ENCODE peak calls at places on chromosomes 16 and 17, in seven cellular contexts. L is HepG2, V is SK-N-SH, M is K562, Y is H1, Q is HCT116, U is GM12878. R is an unnamed sample.

GRCh38 chr17:69853533-69854262 is 221.3 kb upstream of the KCNJ16 start:
- DNase-seq in M (no peak), L (no peak), Q (no peak), Y (no peak), V (no peak), U (no peak), R (no peak)

GRCh38 chr17:77831497-77832179 is 126.9 kb upstream of the TNRC6C start:
- DNase-seq in L (no peak), Q (no peak), M (no peak), U (no peak), V (peak; percentile 75), Y (no peak), R (no peak)

GRCh38 chr16:55323637-55324490 is at the start of gene IRX6:
- DNase-seq in U (no peak), V (peak; percentile 89), Y (peak; percentile 93), Q (no peak), L (no peak), M (peak; percentile 50), R (peak; percentile 58)

GRCh38 chr16:54722210-54722676 is 208.4 kb upstream of the IRX5 start:
- DNase-seq in Q (no peak), Y (no peak), U (no peak), L (peak; percentile 11), V (no peak), M (no peak), R (no peak)

GRCh38 chr16:12420661-12421209 is 383.0 kb downstream of the CPPED1 start:
- DNase-seq in M (peak; percentile 79), V (no peak), Q (peak; percentile 7), Y (no peak), U (no peak), L (no peak), R (no peak)

GRCh38 chr17:80361495-80362220 is 53.3 kb upstream of the ENDOV start:
- DNase-seq in Y (peak; percentile 83), L (no peak), Q (no peak), U (no peak), M (peak; percentile 44), V (peak; percentile 71), R (no peak)

GRCh38 chr16:52237823-52238222 is 309.1 kb downstream of the TOX3 start:
- DNase-seq in V (no peak), L (no peak), Q (no peak), U (no peak), Y (no peak), M (no peak), R (no peak)

GRCh38 chr17:75590849-75591721 is 3.5 kb downstream of the MYO15B start:
- DNase-seq in V (no peak), L (peak; percentile 32), M (no peak), Y (no peak), U (no peak), Q (no peak), R (no peak)

GRCh38 chr17:36717088-36717487 is 115.7 kb downstream of the MRM1 start:
- DNase-seq in V (no peak), L (no peak), Q (no peak), U (no peak), M (no peak), Y (no peak), R (no peak)

GRCh38 chr17:33262724-33263123 is 30.4 kb downstream of the ASIC2 start:
- DNase-seq in Y (no peak), V (no peak), Q (no peak), M (no peak), L (no peak), U (no peak), R (no peak)

GRCh38 chr16:53998024-53998810 is 288.4 kb downstream of the IRX3 start:
- DNase-seq in Y (no peak), M (no peak), Q (no peak), U (no peak), L (peak; percentile 53), V (no peak), R (peak; percentile 11)

GRCh38 chr17:17205368-17206148 is 575 bp downstream of the PLD6 start:
- DNase-seq in U (peak; percentile 23), Y (no peak), Q (peak; percentile 7), M (peak; percentile 67), L (peak; percentile 42), V (peak; percentile 80), R (peak; percentile 51)

GRCh38 chr16:54136276-54136625 is 150.3 kb downstream of the IRX3 start:
- DNase-seq in U (no peak), Q (no peak), M (no peak), V (no peak), Y (no peak), L (no peak), R (no peak)

GRCh38 chr16:85750827-85751641 is at the start of gene C16orf74:
- DNase-seq in M (peak; percentile 86), U (no peak), Y (no peak), L (no peak), Q (no peak), V (peak; percentile 90), R (peak; percentile 98)

GRCh38 chr16:49495596-49496355 is 122.2 kb downstream of the C16orf78 start:
- DNase-seq in U (no peak), V (no peak), M (no peak), Y (no peak), L (no peak), Q (no peak), R (no peak)

GRCh38 chr16:78593352-78593751 is 493.9 kb downstream of the WWOX start:
- DNase-seq in M (no peak), L (peak; percentile 30), Q (no peak), V (no peak), U (no peak), Y (no peak), R (no peak)

GRCh38 chr17:5757306-5757907 is 173.1 kb upstream of the NLRP1 start:
- DNase-seq in Y (no peak), U (no peak), Q (no peak), V (no peak), M (no peak), L (peak; percentile 7), R (no peak)

GRCh38 chr16:82990155-82990554 is 363.4 kb downstream of the CDH13 start:
- DNase-seq in Y (no peak), L (no peak), Q (no peak), V (no peak), U (no peak), M (no peak), R (no peak)

GRCh38 chr16:3431779-3432219 is 11.5 kb downstream of the ZNF597 start:
- DNase-seq in Y (no peak), M (peak; percentile 56), V (peak; percentile 51), Q (no peak), L (no peak), U (no peak), R (no peak)

GRCh38 chr17:75516255-75516618 is at the start of gene TSEN54:
- DNase-seq in Q (peak; percentile 84), Y (peak; percentile 93), U (peak; percentile 33), V (peak; percentile 100), L (peak; percentile 78), M (peak; percentile 94), R (peak; percentile 95)

GRCh38 chr17:75589919-75590303 is 2.3 kb downstream of the MYO15B start:
- DNase-seq in M (no peak), U (no peak), V (no peak), Q (no peak), L (no peak), Y (no peak), R (no peak)

GRCh38 chr16:70159355-70160348 is 13.9 kb upstream of the CLEC18C start:
- DNase-seq in Y (no peak), U (no peak), M (no peak), V (peak; percentile 6), Q (no peak), L (no peak), R (no peak)

GRCh38 chr16:70160821-70161220 is 12.8 kb upstream of the CLEC18C start:
- DNase-seq in L (no peak), Y (no peak), V (no peak), Q (no peak), M (no peak), U (no peak), R (no peak)

GRCh38 chr16:70162041-70162451 is 11.5 kb upstream of the CLEC18C start:
- DNase-seq in Y (no peak), V (peak; percentile 9), L (peak; percentile 77), U (no peak), Q (no peak), M (peak; percentile 17), R (peak; percentile 53)

GRCh38 chr16:70160388-70160787 is 13.2 kb upstream of the CLEC18C start:
- DNase-seq in Q (no peak), M (peak; percentile 17), V (peak; percentile 5), L (no peak), Y (no peak), U (no peak), R (no peak)

GRCh38 chr16:70161350-70161749 is 12.2 kb upstream of the CLEC18C start:
- DNase-seq in L (no peak), V (no peak), Y (no peak), Q (no peak), M (no peak), U (no peak), R (no peak)
- TF ChIP-seq JUND in L (no peak), V (no peak), Y (no peak), Q (no peak), M (no peak), U (no peak), R (no peak)

GRCh38 chr17:57138956-57139576 is 54.0 kb downstream of the AKAP1 start:
- DNase-seq in V (no peak), M (no peak), Y (no peak), Q (no peak), L (no peak), U (no peak), R (peak; percentile 15)
- TF ChIP-seq JUND in V (no peak), M (no peak), Y (no peak), Q (no peak), L (no peak), U (no peak), R (no peak)

DNA sequence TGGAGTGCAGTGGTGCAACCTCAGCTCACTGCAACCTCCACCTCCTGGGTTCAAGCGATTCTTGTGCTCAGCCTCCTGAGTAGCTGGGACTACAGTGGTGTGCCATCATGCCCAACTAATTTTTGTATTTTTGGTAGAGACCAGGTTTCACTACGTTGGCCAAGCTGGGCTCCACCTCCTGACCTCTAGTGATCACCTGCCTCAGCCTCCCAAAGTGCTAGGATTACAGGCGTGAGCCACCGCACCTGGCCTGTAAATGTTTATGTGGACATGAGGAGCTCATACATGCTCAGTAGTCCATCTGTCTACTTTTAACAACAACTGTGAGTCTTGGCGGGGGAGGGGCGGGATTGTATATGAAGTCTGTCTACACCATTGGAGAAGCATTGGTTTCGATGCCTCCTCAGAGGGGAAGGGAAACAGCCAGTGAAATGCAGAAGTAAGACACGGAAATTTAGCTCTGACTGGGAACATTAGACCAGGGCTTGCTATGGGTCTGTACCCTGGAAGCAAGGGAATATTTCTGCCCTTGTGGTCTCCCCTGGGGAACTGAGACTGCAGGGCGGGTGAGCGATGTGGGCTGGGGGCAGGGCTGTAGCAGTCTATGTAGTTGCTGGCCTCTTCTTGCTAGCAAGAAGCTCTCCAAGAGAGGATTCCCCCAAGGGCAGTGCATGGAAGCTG is 9.3 kb downstream of the NUBP1 start:
- DNase-seq in L (no peak), V (no peak), Q (no peak), Y (no peak), U (peak; percentile 74), M (no peak), R (no peak)
- TF ChIP-seq JUND in L (no peak), V (no peak), Q (no peak), Y (no peak), U (no peak), M (no peak), R (no peak)

GRCh38 chr16:89322381-89323119 is 105.0 kb downstream of the ZNF778 start:
- DNase-seq in M (peak; percentile 39), Q (no peak), U (no peak), Y (no peak), L (peak; percentile 74), V (peak; percentile 72), R (peak; percentile 62)
- TF ChIP-seq JUND in M (no peak), Q (no peak), U (no peak), Y (no peak), L (no peak), V (no peak), R (no peak)

R was measured in T47D.